ENCODE peak calls at places on chromosomes 16 and 17, in nine cellular contexts. F is K562, O is endothelial cell, Z is neural crest cell, K is keratinocyte, X is left lung, C is RWPE1, B is GM06990, E is Calu3. P is an unnamed sample.

GRCh38 chr17:15744091-15744676 is 12.1 kb downstream of the TBC1D26 start:
- DNase-seq in F (no peak), O (no peak), Z (no peak), K (no peak), X (no peak), C (no peak), B (no peak), E (no peak), P (no peak)

GRCh38 chr16:52863000-52863399 is 189.7 kb downstream of the CHD9NB start:
- DNase-seq in F (no peak), O (no peak), Z (no peak), K (no peak), X (no peak), C (no peak), B (no peak), E (peak), P (no peak)

GRCh38 chr17:2058521-2059124 is 3.7 kb downstream of the HIC1 start:
- DNase-seq in F (no peak), O (peak), Z (peak), K (no peak), X (peak), C (no peak), B (peak), E (peak), P (peak)

GRCh38 chr16:1426734-1427451 is 4.0 kb upstream of the PERCC1 start:
- DNase-seq in F (no peak), O (no peak), Z (no peak), K (no peak), X (no peak), C (no peak), B (no peak), E (no peak), P (no peak)

GRCh38 chr17:19284005-19284959 is 47.1 kb downstream of the EPN2 start:
- DNase-seq in F (no peak), O (no peak), Z (no peak), K (no peak), X (no peak), C (no peak), B (no peak), E (no peak), P (no peak)

GRCh38 chr16:29645699-29646187 is 17.3 kb upstream of the SPN start:
- DNase-seq in F (peak), O (no peak), Z (no peak), K (no peak), X (no peak), C (no peak), B (peak), E (no peak), P (no peak)

GRCh38 chr17:35821308-35821707 is 12.0 kb downstream of the TAF15 start:
- DNase-seq in F (no peak), O (no peak), Z (no peak), K (no peak), X (no peak), C (no peak), B (no peak), E (no peak), P (no peak)

GRCh38 chr17:50426814-50427787 is 1.1 kb downstream of the ACSF2 start:
- DNase-seq in F (peak), O (peak), Z (no peak), K (no peak), X (no peak), C (peak), B (peak), E (peak), P (peak)

GRCh38 chr16:53042235-53042645 is 10.5 kb downstream of the CHD9NB start:
- DNase-seq in F (no peak), O (no peak), Z (no peak), K (no peak), X (no peak), C (no peak), B (no peak), E (no peak), P (no peak)

GRCh38 chr17:37608369-37609169 is 649 bp downstream of the SYNRG start:
- DNase-seq in F (no peak), O (peak), Z (peak), K (no peak), X (no peak), C (peak), B (peak), E (no peak), P (no peak)

GRCh38 chr16:64254443-64255367 is 867.2 kb downstream of the CDH11 start:
- DNase-seq in F (no peak), O (no peak), Z (no peak), K (no peak), X (no peak), C (no peak), B (no peak), E (no peak), P (no peak)

GRCh38 chr17:17921192-17922082 is 50.8 kb downstream of the TOM1L2 start:
- DNase-seq in F (peak), O (no peak), Z (peak), K (peak), X (no peak), C (peak), B (no peak), E (peak), P (no peak)

GRCh38 chr17:17911003-17911613 is 61.1 kb downstream of the TOM1L2 start:
- DNase-seq in F (no peak), O (no peak), Z (peak), K (no peak), X (no peak), C (no peak), B (no peak), E (no peak), P (no peak)

GRCh38 chr16:29662000-29662728 is 883 bp upstream of the SPN start:
- DNase-seq in F (no peak), O (no peak), Z (no peak), K (no peak), X (no peak), C (no peak), B (no peak), E (no peak), P (no peak)

GRCh38 chr16:89902980-89903379 is 15.7 kb upstream of the MC1R start:
- DNase-seq in F (no peak), O (no peak), Z (no peak), K (no peak), X (no peak), C (no peak), B (no peak), E (no peak), P (no peak)

GRCh38 chr17:77687417-77687816 is 271.1 kb upstream of the TNRC6C start:
- DNase-seq in F (no peak), O (no peak), Z (no peak), K (no peak), X (no peak), C (no peak), B (no peak), E (no peak), P (no peak)

GRCh38 chr16:66128363-66128725 is 238.1 kb upstream of the CDH5 start:
- DNase-seq in F (no peak), O (no peak), Z (no peak), K (no peak), X (no peak), C (no peak), B (no peak), E (no peak), P (no peak)

GRCh38 chr16:49012961-49013726 is 268.5 kb downstream of the CBLN1 start:
- DNase-seq in F (no peak), O (no peak), Z (no peak), K (no peak), X (no peak), C (no peak), B (no peak), E (no peak), P (no peak)

GRCh38 chr17:2723505-2723996 is 12.0 kb upstream of the CLUH start:
- DNase-seq in F (no peak), O (peak), Z (no peak), K (no peak), X (peak), C (no peak), B (no peak), E (no peak), P (no peak)

GRCh38 chr17:27345141-27345904 is 51.4 kb downstream of the WSB1 start:
- DNase-seq in F (peak), O (peak), Z (peak), K (peak), X (no peak), C (no peak), B (no peak), E (no peak), P (no peak)

GRCh38 chr17:75878174-75878998 is at the start of gene TRIM47:
- DNase-seq in F (peak), O (peak), Z (no peak), K (no peak), X (peak), C (peak), B (peak), E (peak), P (no peak)

GRCh38 chr16:11843861-11844260 is 7.5 kb downstream of the RSL1D1 start:
- DNase-seq in F (no peak), O (no peak), Z (no peak), K (no peak), X (no peak), C (no peak), B (no peak), E (no peak), P (no peak)

GRCh38 chr17:18318771-18319450 is 3.8 kb downstream of the SMCR8 start:
- DNase-seq in F (no peak), O (no peak), Z (no peak), K (no peak), X (no peak), C (no peak), B (no peak), E (no peak), P (no peak)

DNA sequence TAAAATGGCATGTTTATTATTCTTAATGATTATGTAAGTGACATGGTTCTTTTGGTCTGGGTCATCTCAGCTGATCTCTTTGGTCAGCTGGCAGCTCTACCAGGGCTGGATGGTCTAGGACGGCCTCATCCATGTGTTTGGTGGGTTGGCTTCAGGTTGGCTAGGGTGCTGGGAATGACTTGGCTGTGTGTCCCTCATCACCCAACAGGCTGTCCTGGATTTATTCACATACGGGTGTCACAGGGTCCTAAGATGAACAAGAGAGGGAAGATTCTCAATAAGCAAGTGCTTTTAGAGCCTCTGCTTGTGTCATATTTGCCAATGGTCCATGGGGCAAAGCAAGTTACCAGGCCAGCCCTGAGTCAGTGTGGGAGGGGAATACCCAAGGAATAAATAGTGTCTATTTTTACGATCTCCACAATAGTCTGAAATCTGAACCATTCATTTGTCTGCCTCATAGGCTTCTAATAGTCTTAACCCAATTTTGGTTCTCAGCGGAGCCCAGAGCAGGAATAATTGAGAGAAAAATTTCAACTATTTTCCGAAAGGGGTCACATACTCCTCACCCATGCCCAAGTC is 157.5 kb downstream of the HS3ST2 start:
- DNase-seq in F (no peak), O (no peak), Z (no peak), K (no peak), X (no peak), C (no peak), B (no peak), E (no peak), P (no peak)
- TF ChIP-seq CTCF in F (no peak), O (no peak), Z (no peak), K (no peak), X (no peak), C (no peak), B (no peak), E (no peak), P (no peak)

DNA sequence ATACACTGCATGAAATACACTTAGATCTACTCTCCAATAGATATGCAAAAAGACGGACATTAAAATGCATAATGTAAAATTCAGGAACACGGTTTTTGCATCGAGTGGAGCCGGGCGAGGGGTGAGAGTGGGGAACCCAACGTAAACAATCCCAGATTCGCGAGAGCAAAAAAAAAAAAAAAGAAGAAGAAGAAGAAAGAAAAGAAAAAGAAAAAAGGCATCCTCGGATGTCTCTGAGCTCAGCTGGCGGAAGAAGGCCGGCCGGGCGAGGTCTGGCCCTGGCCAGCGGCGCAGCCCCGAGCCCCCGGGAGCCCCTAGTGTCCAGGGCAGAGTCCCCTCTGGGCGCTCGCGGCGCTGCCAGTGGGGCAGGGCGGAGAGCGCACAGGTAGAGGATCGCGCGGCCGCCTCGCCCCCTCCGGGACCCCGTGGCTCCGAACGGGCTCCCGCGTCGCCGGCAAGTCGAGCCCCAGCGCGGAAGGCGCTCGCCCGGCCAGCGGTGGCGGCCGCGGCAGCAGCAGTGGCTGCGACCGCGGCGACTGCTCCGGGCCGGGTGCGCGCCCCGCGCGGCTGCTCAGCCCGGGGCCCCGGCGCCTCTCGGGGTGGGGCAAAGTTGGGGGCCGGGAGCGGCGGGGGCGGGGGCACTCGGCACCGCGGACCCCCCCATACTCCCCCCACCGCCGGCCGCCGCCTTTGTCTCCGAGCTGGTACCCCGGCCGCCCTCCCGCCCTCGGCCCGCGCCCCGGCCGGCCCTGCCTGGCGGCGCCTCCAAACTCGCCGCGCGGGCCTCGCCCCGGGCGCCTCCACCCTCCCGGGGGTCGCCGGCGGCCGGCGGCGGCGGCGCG is 9.7 kb upstream of the ZFHX3 start:
- DNase-seq in F (peak), O (peak), Z (no peak), K (no peak), X (no peak), C (no peak), B (peak), E (peak), P (no peak)
- TF ChIP-seq CTCF in F (no peak), O (no peak), Z (peak), K (peak), X (no peak), C (peak), B (peak), E (peak), P (no peak)

GRCh38 chr16:57939872-57940224 is 31.1 kb downstream of the CNGB1 start:
- DNase-seq in F (no peak), O (no peak), Z (no peak), K (no peak), X (no peak), C (no peak), B (no peak), E (no peak), P (no peak)
- TF ChIP-seq CTCF in F (peak), O (no peak), Z (no peak), K (no peak), X (no peak), C (no peak), B (no peak), E (no peak), P (no peak)

GRCh38 chr17:45016823-45017222 is 34.6 kb downstream of the DCAKD start:
- DNase-seq in F (peak), O (no peak), Z (no peak), K (no peak), X (no peak), C (no peak), B (no peak), E (peak), P (no peak)
- TF ChIP-seq CTCF in F (peak), O (no peak), Z (peak), K (peak), X (no peak), C (peak), B (peak), E (no peak), P (no peak)